ENCODE peak calls at places on chromosome 2, in six cellular contexts. R is psoas muscle; G is A549; L is CD8-positive, alpha-beta T cell; Y is uterus; C is hepatocyte. V is an unnamed sample. For H3K4me1, the result is how much of the 10 kb centered on the place peaks cover.

GRCh38 chr2:43169987-43170732 is 56.2 kb downstream of the ZFP36L2 start:
- DNase-seq in R (no peak), Y (no peak), G (no peak), C (no peak), L (peak), V (no peak)

GRCh38 chr2:151523825-151524224 is 114.1 kb downstream of the RIF1 start:
- DNase-seq in C (no peak), L (no peak), Y (no peak), G (no peak), R (no peak), V (no peak)

GRCh38 chr2:107553534-107553933 is 273.2 kb upstream of the RGPD4 start:
- DNase-seq in G (no peak), Y (no peak), R (no peak), L (no peak), C (no peak), V (no peak)

GRCh38 chr2:64888591-64889309 is 100.4 kb upstream of the SLC1A4 start:
- DNase-seq in G (peak), C (peak), Y (no peak), L (no peak), R (no peak), V (peak)

GRCh38 chr2:240791211-240791800 is 28.7 kb downstream of the KIF1A start:
- DNase-seq in R (no peak), C (no peak), Y (no peak), G (no peak), L (no peak), V (no peak)

GRCh38 chr2:28600176-28600575 is 104.3 kb downstream of the PLB1 start:
- DNase-seq in C (no peak), Y (no peak), L (no peak), G (no peak), R (no peak), V (no peak)

GRCh38 chr2:237886702-237887481 is 27.5 kb downstream of the RAMP1 start:
- DNase-seq in G (no peak), Y (peak), R (peak), L (no peak), C (peak), V (peak)

GRCh38 chr2:232330068-232330999 is 48.2 kb upstream of the ALPP start:
- DNase-seq in G (no peak), Y (no peak), L (no peak), C (no peak), R (no peak), V (no peak)

GRCh38 chr2:235433860-235434259 is 60.0 kb upstream of the AGAP1 start:
- DNase-seq in Y (peak), R (peak), G (no peak), C (no peak), L (no peak), V (peak)

GRCh38 chr2:215505044-215505786 is 69.3 kb upstream of the FN1 start:
- DNase-seq in G (no peak), L (no peak), C (peak), R (no peak), Y (no peak), V (no peak)

GRCh38 chr2:33008716-33009115 is 62.0 kb downstream of the LTBP1 start:
- DNase-seq in Y (no peak), L (no peak), R (no peak), C (no peak), G (no peak), V (no peak)

GRCh38 chr2:238994876-238995275 is 147.0 kb downstream of the TWIST2 start:
- DNase-seq in C (no peak), Y (no peak), L (no peak), R (no peak), G (no peak), V (no peak)

GRCh38 chr2:230457073-230457768 is 41.2 kb downstream of the SP100 start:
- DNase-seq in G (no peak), C (no peak), R (no peak), L (no peak), Y (no peak), V (no peak)

GRCh38 chr2:157596992-157597681 is 31.5 kb downstream of the ACVR1C start:
- DNase-seq in R (no peak), G (peak), C (peak), L (peak), Y (no peak), V (no peak)
- H3K4me3 ChIP-seq in R (peak), G (no peak), C (no peak), L (peak), Y (no peak), V (peak)

GRCh38 chr2:176093889-176094232 is 1.3 kb downstream of the HOXD13 start:
- DNase-seq in C (no peak), Y (no peak), R (no peak), G (no peak), L (no peak), V (no peak)

GRCh38 chr2:176094307-176094706 is 1.8 kb downstream of the HOXD13 start:
- DNase-seq in C (no peak), L (no peak), G (no peak), Y (no peak), R (no peak), V (no peak)

GRCh38 chr2:176091329-176092258 is 927 bp upstream of the HOXD13 start:
- DNase-seq in G (no peak), C (no peak), R (no peak), L (no peak), Y (no peak), V (no peak)

GRCh38 chr2:176092270-176093144 is at the start of gene HOXD13:
- DNase-seq in R (no peak), Y (no peak), C (peak), G (no peak), L (no peak), V (no peak)

DNA sequence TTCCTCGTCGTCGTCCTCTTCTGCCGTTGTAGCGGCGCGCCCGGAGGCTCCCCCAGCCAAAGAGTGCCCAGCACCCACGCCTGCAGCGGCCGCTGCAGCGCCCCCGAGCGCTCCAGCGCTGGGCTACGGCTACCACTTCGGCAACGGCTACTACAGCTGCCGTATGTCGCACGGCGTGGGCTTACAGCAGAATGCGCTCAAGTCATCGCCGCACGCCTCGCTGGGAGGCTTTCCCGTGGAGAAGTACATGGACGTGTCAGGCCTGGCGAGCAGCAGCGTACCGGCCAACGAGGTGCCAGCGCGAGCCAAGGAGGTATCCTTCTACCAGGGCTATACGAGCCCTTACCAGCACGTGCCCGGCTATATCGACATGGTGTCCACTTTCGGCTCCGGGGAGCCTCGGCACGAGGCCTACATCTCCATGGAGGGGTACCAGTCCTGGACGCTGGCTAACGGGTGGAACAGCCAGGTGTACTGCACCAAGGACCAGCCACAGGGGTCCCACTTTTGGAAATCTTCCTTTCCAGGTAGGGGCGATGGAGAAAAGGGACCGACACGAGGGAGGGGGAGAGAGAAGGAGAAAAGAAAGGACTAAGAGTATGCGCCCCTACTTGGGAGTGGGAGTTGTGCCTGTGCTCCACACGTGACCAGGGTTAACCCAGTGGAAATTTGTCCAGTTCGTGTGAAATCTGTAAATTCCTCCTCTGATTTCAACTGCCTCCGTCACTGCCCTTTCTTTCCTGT is 796 bp downstream of the HOXD13 start:
- DNase-seq in Y (no peak), C (peak), L (no peak), R (no peak), G (no peak), V (no peak)
- TF ChIP-seq CTCF in Y (no peak), C (no peak), L (no peak), R (no peak), G (peak), V (no peak)

GRCh38 chr2:134377730-134378129 is 123.9 kb downstream of the MGAT5 start:
- DNase-seq in G (no peak), R (no peak), C (no peak), Y (no peak), L (no peak), V (no peak)

GRCh38 chr2:134372611-134373131 is 118.8 kb downstream of the MGAT5 start:
- DNase-seq in G (no peak), C (peak), Y (peak), R (peak), L (no peak), V (no peak)

GRCh38 chr2:134379722-134380121 is 125.8 kb downstream of the MGAT5 start:
- DNase-seq in G (no peak), R (no peak), L (no peak), Y (no peak), C (no peak), V (no peak)

GRCh38 chr2:134379293-134379692 is 125.4 kb downstream of the MGAT5 start:
- DNase-seq in Y (no peak), L (no peak), G (no peak), R (no peak), C (no peak), V (no peak)

GRCh38 chr2:134375935-134376334 is 122.1 kb downstream of the MGAT5 start:
- DNase-seq in G (no peak), R (no peak), C (peak), L (no peak), Y (peak), V (no peak)
- H3K4me1 ChIP-seq in G (under half), R (under half), C (under half), L (under half), Y (under half), V (under half)

DNA sequence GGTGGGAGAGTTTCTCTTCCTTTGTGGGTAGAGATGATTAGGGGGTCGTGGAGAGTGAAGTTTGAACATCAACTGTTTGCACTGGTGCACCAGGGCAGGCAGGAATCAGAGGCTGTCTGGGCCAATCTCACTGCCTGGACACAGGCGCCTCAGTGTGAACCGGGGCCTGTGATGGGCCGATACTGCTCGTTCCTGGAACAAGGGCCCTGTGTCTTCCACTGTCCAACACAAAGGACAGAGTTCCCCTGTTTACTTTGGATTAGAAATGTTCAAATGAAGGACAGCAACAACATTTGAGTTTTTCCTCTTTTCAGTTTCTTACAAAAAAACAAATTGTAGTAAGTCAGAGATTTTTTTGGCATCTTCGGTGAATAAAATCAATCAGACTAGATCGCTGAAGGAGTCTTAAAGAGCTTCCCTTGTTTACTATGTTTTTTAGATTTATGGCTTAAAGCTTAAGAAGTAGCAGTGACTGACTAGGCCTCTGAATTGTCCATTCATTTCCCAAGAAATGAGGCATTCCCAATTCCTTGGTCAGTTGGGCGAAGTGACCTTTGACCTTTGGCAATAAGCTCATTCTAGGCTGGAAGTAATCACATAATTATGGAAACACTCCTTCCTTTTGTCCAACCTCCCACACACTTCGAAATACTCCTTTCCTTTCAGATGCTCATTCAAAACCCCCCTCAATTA is 11.6 kb upstream of the TGFA start:
- DNase-seq in G (no peak), R (no peak), L (no peak), Y (no peak), C (no peak), V (no peak)
- H3K4me3 ChIP-seq in G (no peak), R (no peak), L (no peak), Y (no peak), C (no peak), V (no peak)

V was measured in tibial artery.